ENCODE peak calls at places on chromosomes 12 and 14, in five cellular contexts. S is A673, O is cardiac muscle cell, K is PC-9, X is H1. Q is an unnamed sample.

GRCh38 chr14:106522990-106523389 is 996.6 kb downstream of the TMEM121 start:
- DNase-seq in S (no peak), O (no peak), K (no peak), X (no peak), Q (no peak)

GRCh38 chr12:41368006-41368405 is 179.9 kb downstream of the PDZRN4 start:
- DNase-seq in S (peak), O (peak), K (no peak), X (no peak), Q (no peak)

GRCh38 chr12:48185181-48185919 is 1.9 kb downstream of the CCDC184 start:
- DNase-seq in S (peak), O (peak), K (no peak), X (peak), Q (no peak)

GRCh38 chr12:6821674-6822433 is at the start of gene GPR162:
- DNase-seq in S (peak), O (peak), K (no peak), X (peak), Q (no peak)

GRCh38 chr14:67240168-67240932 is 885 bp upstream of the PALS1 start:
- DNase-seq in S (peak), O (peak), K (no peak), X (peak), Q (no peak)

GRCh38 chr14:75523771-75524171 is 1.5 kb downstream of the BATF start:
- DNase-seq in S (no peak), O (peak), K (no peak), X (no peak), Q (no peak)

GRCh38 chr12:54439521-54440255 is 20.6 kb upstream of the ITGA5 start:
- DNase-seq in S (peak), O (peak), K (peak), X (no peak), Q (no peak)

GRCh38 chr12:130142736-130143135 is 19.5 kb upstream of the FZD10 start:
- DNase-seq in S (no peak), O (no peak), K (no peak), X (no peak), Q (no peak)

GRCh38 chr14:26598081-26598671 is 343 bp upstream of the NOVA1 start:
- DNase-seq in S (peak), O (peak), K (peak), X (peak), Q (no peak)

GRCh38 chr14:103803661-103804060 is 43.7 kb downstream of the PPP1R13B start:
- DNase-seq in S (no peak), O (peak), K (no peak), X (no peak), Q (no peak)

GRCh38 chr12:122830517-122831214 is 4.6 kb upstream of the HIP1R start:
- DNase-seq in S (no peak), O (peak), K (peak), X (no peak), Q (peak)

GRCh38 chr12:49189731-49190314 is 943 bp upstream of the TUBA1A start:
- DNase-seq in S (no peak), O (no peak), K (no peak), X (no peak), Q (no peak)
- H3K4me3 ChIP-seq in S (peak), O (no peak), K (no peak), X (no peak), Q (peak)

GRCh38 chr12:45260854-45261253 is 45.0 kb downstream of the ANO6 start:
- DNase-seq in S (no peak), O (no peak), K (no peak), X (no peak), Q (no peak)

GRCh38 chr12:45260481-45260824 is 44.6 kb downstream of the ANO6 start:
- DNase-seq in S (no peak), O (no peak), K (no peak), X (no peak), Q (no peak)

GRCh38 chr12:45254254-45254653 is 38.4 kb downstream of the ANO6 start:
- DNase-seq in S (no peak), O (no peak), K (no peak), X (no peak), Q (no peak)

GRCh38 chr12:45259732-45260480 is 44.0 kb downstream of the ANO6 start:
- DNase-seq in S (peak), O (peak), K (peak), X (no peak), Q (no peak)

GRCh38 chr12:45257185-45257585 is 41.3 kb downstream of the ANO6 start:
- DNase-seq in S (no peak), O (no peak), K (no peak), X (no peak), Q (no peak)
- TF ChIP-seq CTCF in S (peak), O (no peak), K (no peak), X (peak), Q (no peak)

GRCh38 chr12:64780220-64780530 is 21.0 kb upstream of the GNS start:
- DNase-seq in S (no peak), O (no peak), K (no peak), X (peak), Q (no peak)
- H3K4me3 ChIP-seq in S (peak), O (peak), K (peak), X (peak), Q (no peak)

DNA sequence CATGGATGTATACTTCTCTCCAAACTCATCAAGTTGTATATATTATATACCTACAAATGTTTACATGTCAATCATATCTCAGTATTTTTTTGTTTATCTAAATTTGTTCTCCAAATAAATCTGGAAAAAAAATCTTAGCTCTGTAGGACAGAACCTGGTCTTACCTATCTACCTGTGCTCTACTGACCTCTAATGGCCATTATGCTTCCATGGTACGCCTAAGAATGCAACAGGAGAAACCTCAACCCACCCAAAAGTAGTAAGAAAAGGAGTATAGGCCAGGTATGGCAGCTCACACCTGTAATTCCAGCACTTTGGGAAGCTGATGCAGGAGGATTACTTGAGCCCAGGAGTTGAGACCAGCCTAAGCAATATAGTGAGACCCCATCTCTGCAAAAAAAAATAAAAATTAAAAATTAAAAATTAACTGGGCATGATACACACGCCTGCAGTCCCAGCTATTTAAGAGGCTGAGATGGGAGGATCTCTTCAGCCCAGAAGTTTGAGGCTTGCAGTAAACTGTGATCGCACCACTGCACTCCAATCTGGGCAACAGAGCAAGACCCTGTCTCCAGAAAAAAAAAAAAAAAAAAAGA is 8.7 kb downstream of the OR11H4 start:
- DNase-seq in S (peak), O (no peak), K (peak), X (no peak), Q (no peak)
- TF ChIP-seq CTCF in S (peak), O (no peak), K (peak), X (peak), Q (no peak)

GRCh38 chr12:106801830-106802561 is 27.5 kb downstream of the RIC8B start:
- DNase-seq in S (no peak), O (no peak), K (no peak), X (no peak), Q (no peak)

GRCh38 chr12:106804668-106805067 is 30.2 kb downstream of the RIC8B start:
- DNase-seq in S (no peak), O (no peak), K (no peak), X (no peak), Q (no peak)

DNA sequence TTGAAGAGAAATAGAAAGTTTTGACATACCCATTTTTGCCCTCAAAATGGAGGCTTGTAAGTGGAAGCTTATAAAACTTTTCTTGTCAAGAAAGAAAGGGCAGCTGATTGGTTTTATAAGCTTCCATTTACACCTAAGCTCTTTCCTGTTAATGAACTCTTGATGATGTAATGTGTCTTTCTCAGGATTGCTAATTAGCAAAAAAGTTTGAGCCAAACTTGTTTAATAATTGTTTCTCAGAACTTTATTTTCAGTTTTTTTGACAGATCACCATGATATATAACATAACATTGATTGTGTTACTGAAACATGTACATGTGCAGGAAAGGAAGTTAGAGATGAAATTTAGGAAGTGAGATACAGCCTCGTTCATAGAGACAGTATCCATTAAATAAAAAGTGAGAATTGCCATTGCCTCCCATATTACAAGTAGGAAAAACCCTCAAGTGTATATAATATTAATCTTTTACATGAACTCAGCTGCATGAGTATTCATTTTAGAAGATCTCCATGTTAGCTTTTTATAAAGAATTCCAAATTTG is 26.8 kb downstream of the RIC8B start:
- DNase-seq in S (no peak), O (no peak), K (no peak), X (no peak), Q (no peak)
- H3K4me3 ChIP-seq in S (no peak), O (no peak), K (no peak), X (no peak), Q (no peak)

DNA sequence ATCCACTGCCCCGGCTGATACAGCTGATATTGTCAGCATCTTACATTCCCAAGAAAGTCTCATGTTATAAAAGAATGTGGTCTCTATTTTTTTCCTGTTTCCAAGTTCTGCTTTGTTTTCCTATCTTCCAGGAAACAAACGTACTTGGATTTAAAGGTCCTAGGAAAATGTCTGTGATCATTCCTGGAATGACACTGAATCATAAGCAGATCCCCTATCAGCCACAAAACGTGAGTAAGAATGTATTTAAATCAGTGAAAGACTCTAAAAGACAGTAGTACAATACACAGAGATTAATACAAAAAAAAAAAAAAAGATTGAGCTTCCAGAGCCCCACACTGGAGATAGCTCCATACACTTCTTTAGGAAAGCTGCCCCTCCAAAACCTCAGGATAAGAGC is 21.7 kb upstream of the TEAD4 start:
- DNase-seq in S (no peak), O (peak), K (no peak), X (no peak), Q (no peak)
- TF ChIP-seq CTCF in S (no peak), O (no peak), K (no peak), X (no peak), Q (no peak)

GRCh38 chr12:107134558-107134957 is 41.2 kb upstream of the CRY1 start:
- DNase-seq in S (peak), O (peak), K (peak), X (peak), Q (peak)

GRCh38 chr12:107133462-107133861 is 40.1 kb upstream of the CRY1 start:
- DNase-seq in S (peak), O (no peak), K (no peak), X (no peak), Q (no peak)

GRCh38 chr12:107130830-107131760 is 37.7 kb upstream of the CRY1 start:
- DNase-seq in S (no peak), O (no peak), K (no peak), X (no peak), Q (peak)

GRCh38 chr12:107129315-107129930 is 36.1 kb upstream of the CRY1 start:
- DNase-seq in S (no peak), O (no peak), K (no peak), X (no peak), Q (no peak)

DNA sequence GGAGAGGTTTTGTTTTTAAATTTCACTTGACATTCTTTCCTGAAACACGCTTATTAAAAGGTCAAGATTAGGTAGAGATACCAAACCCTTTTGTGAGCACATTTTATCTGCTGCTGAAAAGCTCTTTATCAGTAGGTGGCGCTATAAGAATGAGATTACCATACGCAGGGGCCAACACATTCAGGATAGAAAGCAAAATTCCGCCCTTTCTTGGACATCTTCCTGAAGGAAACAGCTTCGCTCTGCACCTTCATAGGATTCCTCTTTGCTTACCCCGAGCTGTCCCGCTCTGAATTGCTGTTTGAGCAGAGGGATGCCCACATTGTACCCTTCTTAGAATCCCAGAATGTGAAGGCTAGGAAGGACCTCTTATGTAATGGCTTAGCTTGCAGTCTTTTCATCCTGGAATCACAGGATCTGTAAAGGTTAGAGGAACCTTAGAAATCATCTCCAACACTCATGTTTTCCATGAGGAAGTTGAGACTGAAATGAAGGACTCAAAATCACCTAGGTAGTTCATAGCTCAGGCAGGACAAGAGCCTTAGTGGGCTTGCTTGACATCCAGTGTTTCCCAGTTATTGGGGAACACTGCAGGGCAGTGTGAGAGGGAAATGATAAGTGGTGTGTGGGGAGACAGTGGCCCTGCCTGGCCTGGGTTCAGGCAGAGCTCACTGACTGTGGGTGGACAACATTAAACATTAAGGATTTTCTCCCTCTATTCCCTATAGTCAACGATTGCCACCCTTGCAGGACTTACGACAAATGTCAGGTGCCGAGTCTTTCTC is 38.7 kb upstream of the CRY1 start:
- DNase-seq in S (peak), O (peak), K (peak), X (peak), Q (peak)
- H3K4me3 ChIP-seq in S (no peak), O (no peak), K (no peak), X (no peak), Q (no peak)

GRCh38 chr12:389138-390096 is at the start of gene KDM5A:
- DNase-seq in S (peak), O (peak), K (peak), X (peak), Q (peak)
- TF ChIP-seq CTCF in S (no peak), O (no peak), K (no peak), X (no peak), Q (no peak)